ENCODE peak calls at places on chromosomes 4 and X, in six cellular contexts. R is neural crest cell, C is epithelial cell of esophagus, N is NB4, Z is AG09319, V is lower leg skin. J is an unnamed sample.

GRCh38 chrX:103413981-103414380 is 37.6 kb downstream of the BEX3 start:
- DNase-seq in R (no peak), C (no peak), N (no peak), Z (no peak), V (no peak), J (no peak)

GRCh38 chrX:96685205-96686099 is 810 bp downstream of the DIAPH2 start:
- DNase-seq in R (peak), C (peak), N (peak), Z (no peak), V (no peak), J (peak)

GRCh38 chrX:47723083-47723482 is 64.1 kb upstream of the UXT start:
- DNase-seq in R (no peak), C (no peak), N (no peak), Z (no peak), V (no peak), J (no peak)

GRCh38 chr4:26223160-26223559 is 97.7 kb upstream of the RBPJ start:
- DNase-seq in R (no peak), C (peak), N (no peak), Z (no peak), V (no peak), J (no peak)

GRCh38 chrX:107704587-107704986 is 71.0 kb downstream of the TSC22D3 start:
- DNase-seq in R (no peak), C (no peak), N (no peak), Z (no peak), V (no peak), J (no peak)

GRCh38 chr4:161767116-161767515 is 396.7 kb downstream of the FSTL5 start:
- DNase-seq in R (no peak), C (peak), N (no peak), Z (no peak), V (no peak), J (no peak)

GRCh38 chrX:20530319-20530979 is 263.7 kb upstream of the RPS6KA3 start:
- DNase-seq in R (peak), C (peak), N (peak), Z (no peak), V (peak), J (peak)

GRCh38 chr4:112099701-112100289 is 45.5 kb upstream of the FAM241A start:
- DNase-seq in R (no peak), C (peak), N (peak), Z (no peak), V (no peak), J (no peak)

GRCh38 chr4:55321707-55322264 is 24.3 kb upstream of the SRD5A3 start:
- DNase-seq in R (peak), C (peak), N (peak), Z (peak), V (peak), J (peak)

GRCh38 chrX:114584434-114584943 is 603 bp downstream of the HTR2C start:
- DNase-seq in R (peak), C (no peak), N (no peak), Z (no peak), V (no peak), J (peak)

GRCh38 chr4:175034007-175034406 is 115.8 kb downstream of the ADAM29 start:
- DNase-seq in R (no peak), C (no peak), N (no peak), Z (no peak), V (no peak), J (no peak)

GRCh38 chr4:8860892-8861575 is 10.6 kb downstream of the HMX1 start:
- DNase-seq in R (no peak), C (no peak), N (no peak), Z (no peak), V (no peak), J (no peak)

DNA sequence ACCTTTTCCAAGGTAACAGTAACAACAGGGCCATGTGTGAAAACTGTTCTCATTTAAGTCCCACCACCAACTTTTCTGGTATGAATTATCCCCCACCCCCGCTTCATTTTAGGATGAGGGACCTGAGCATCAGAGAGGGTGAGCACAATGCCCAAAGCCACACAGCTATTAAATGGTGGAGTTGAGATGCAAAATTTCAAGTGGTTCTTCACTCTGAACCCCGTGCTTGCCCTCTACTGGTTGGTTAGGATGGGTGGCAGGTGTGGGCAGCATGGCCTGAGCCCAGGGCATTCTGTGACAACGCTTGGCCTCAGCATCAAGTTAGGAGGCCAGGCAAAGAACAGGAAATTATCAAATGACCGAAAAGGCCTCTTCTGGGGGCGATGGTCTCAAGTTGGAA is 33.5 kb downstream of the MED28 start:
- DNase-seq in R (no peak), C (no peak), N (peak), Z (no peak), V (no peak), J (no peak)
- TF ChIP-seq CTCF in R (no peak), C (no peak), N (peak), Z (peak), V (no peak), J (no peak)

DNA sequence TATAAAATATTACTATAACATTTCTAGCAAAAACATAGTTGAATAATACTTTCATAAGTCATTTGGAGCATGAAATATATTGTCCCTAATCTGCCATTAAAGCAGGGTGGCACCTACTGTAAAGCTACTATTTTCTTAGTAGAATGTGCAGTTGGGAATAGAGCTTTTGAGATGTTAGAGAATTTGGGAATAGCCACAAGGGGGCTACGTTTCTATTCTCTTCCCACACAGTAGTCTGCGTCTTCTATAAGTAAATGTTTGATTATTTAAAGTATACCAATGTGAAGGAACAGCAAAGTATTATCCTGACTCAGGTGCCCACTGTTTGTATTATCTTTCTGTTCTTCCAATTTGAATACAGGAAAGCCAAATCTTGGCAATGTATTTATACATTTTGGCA is 323.2 kb upstream of the GIMD1 start:
- DNase-seq in R (no peak), C (no peak), N (no peak), Z (no peak), V (no peak), J (no peak)
- TF ChIP-seq CTCF in R (peak), C (no peak), N (no peak), Z (no peak), V (no peak), J (no peak)

GRCh38 chr4:72779256-72779655 is 210.2 kb upstream of the ADAMTS3 start:
- DNase-seq in R (no peak), C (no peak), N (no peak), Z (no peak), V (no peak), J (no peak)
- TF ChIP-seq CTCF in R (no peak), C (no peak), N (no peak), Z (no peak), V (no peak), J (no peak)

DNA sequence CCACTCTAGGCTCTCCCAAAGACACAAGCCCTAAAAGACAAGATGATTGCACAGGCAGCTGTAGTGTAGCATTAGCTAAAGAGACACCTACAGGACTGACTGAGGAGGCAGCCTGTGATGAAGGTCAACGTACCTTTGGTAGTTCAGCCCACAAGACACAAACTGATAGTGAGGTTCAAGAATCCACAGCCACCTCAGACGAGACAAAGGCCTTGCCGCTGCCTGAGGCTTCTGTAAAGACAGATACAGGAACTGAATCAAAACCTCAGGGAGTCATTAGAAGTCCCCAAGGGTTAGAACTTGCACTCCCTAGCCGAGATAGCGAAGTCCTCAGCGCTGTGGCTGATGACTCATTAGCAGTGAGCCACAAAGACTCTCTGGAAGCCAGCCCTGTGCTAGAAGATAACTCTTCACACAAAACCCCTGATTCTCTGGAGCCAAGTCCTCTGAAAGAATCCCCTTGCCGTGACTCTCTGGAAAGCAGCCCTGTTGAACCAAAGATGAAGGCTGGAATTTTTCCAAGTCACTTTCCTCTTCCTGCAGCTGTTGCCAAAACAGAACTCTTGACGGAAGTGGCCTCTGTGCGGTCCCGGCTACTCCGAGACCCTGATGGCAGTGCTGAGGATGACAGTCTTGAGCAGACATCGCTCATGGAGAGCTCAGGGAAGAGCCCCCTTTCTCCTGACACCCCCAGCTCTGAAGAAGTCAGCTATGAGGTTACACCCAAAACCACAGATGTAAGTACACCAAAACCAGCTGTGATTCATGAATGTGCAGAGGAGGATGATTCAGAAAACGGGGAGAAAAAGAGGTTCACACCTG is 306.3 kb downstream of the ANK2 start:
- DNase-seq in R (no peak), C (peak), N (peak), Z (peak), V (no peak), J (no peak)
- TF ChIP-seq CTCF in R (no peak), C (peak), N (no peak), Z (no peak), V (no peak), J (no peak)

GRCh38 chrX:133745361-133745760 is 240.0 kb downstream of the GPC3 start:
- DNase-seq in R (no peak), C (no peak), N (no peak), Z (no peak), V (no peak), J (no peak)
- TF ChIP-seq CTCF in R (peak), C (no peak), N (no peak), Z (no peak), V (no peak), J (no peak)

DNA sequence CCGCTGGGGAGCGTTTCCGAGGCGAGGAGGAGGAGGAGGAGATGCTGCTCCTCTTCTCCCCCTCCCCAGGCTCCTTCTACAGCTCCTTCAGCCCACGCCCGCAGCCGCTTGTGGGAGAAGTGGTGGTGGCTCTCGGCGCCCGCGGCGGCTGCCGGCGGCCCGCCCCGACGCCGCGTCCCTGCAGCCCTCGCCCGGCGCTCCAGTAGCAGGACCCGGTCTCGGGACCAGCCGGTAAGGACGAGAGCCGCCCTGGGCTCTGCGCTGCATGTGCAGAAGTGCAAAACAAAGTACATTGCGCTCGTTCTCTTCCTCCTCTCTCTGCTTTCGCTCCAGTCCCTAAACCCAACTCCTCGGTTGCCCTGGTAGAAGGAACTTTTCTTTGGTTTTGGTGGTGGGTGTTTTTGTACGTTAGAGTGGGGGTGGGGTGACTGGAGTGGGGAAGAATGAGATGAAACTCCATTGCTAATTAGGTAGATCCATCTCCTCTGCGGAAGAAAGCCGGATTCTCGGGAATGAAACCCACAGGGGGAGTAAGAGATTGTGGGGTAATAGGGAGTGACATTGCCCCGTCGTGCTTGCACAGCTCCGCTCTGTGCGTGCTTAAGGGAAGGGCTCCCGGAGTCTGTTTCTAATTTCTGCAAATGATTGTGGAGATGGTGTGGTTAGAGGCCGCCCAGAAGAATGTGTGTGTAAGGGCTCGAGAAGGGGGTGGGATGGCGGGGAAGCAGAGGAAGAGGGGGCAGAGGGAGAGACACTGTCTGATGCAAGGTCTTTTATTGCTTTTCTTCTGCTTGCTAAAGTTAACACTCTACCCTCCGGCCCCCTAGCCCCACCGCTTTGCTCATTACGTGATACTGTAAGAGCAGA is 677 bp downstream of the PTPN13 start:
- DNase-seq in R (no peak), C (peak), N (peak), Z (peak), V (peak), J (peak)
- TF ChIP-seq CTCF in R (peak), C (peak), N (no peak), Z (peak), V (no peak), J (no peak)

DNA sequence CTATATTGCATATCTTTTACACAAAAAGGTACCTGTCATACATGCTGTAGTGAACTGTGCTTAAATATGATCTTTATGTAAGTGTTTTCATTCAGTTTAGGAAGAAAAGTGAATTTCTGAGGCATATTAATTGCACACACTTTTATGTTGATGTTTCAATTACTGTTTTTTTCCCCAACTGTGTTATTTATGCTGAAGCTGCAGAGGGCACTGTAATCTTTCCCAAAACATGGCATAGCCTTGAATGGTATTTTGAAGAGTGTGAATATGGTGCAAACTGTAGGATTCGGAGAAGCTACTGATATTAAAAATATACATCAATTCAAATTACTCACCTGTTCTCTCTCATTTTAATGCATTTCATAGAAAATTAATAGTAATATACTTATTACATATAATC is 6.0 kb upstream of the CENPE start:
- DNase-seq in R (no peak), C (peak), N (peak), Z (no peak), V (no peak), J (no peak)
- TF ChIP-seq CTCF in R (peak), C (peak), N (no peak), Z (peak), V (no peak), J (no peak)

DNA sequence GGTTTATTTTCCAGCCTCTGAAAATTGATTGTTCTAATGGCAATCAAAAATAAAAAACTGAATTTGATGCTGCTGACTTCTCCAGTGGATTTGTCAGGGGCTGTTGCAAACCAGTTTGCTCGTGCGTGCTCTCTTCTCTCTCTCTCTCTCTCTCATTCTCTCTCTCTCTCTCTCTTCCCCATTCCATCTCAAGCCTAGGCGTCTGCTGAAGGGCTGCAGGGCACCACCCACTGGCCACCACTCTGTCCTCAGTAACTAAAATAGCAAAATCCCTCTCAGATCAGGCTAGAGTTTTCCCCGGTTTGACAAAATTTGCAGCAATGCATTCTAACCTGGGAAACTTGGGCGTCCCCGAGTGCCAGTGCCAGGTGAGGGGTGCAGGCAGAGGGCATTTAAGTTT is 19.4 kb downstream of the NKX6-1 start:
- DNase-seq in R (no peak), C (no peak), N (peak), Z (no peak), V (no peak), J (no peak)
- TF ChIP-seq CTCF in R (no peak), C (no peak), N (no peak), Z (no peak), V (no peak), J (no peak)

GRCh38 chr4:188719794-188720193 is 580.6 kb downstream of the TRIML1 start:
- DNase-seq in R (no peak), C (no peak), N (no peak), Z (no peak), V (no peak), J (no peak)
- TF ChIP-seq CTCF in R (peak), C (peak), N (no peak), Z (no peak), V (no peak), J (peak)

DNA sequence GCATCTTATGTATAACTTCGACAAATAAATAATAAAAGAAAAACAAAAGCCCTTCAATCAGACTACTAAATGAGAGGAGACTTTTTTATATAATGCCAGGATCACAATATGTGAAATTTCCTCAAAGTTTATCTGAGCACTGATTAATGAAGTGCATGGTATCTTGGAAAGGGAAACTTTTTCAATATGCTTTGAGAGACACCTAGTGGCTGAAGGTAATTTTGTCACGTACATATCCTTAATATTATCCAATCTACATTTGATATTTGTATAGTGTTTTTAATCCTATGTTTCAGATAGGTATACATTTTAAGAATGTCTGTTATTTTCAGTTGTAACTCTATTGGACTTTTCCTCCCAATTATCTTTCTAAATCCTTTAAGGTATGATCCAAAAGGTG is 146.8 kb downstream of the KLHL4 start:
- DNase-seq in R (no peak), C (peak), N (peak), Z (no peak), V (no peak), J (no peak)
- TF ChIP-seq CTCF in R (peak), C (peak), N (no peak), Z (peak), V (no peak), J (peak)